ENCODE peak calls at places on chromosomes 2 and 18, in four cellular contexts. Q is tibial nerve, I is right atrium auricular region, L is left ventricle myocardium inferior. G is an unnamed sample.

GRCh38 chr2:18475884-18476283 is 84.6 kb downstream of the RDH14 start:
- DNase-seq in I (no peak), Q (no peak), L (no peak), G (no peak)

GRCh38 chr2:97660775-97661417 is 2.9 kb downstream of the ACTR1B start:
- DNase-seq in L (no peak), Q (no peak), I (no peak), G (no peak)

GRCh38 chr2:219561179-219562048 is 9.9 kb downstream of the OBSL1 start:
- DNase-seq in Q (no peak), L (no peak), I (no peak), G (no peak)

GRCh38 chr2:241141214-241141770 is 8.0 kb downstream of the PASK start:
- DNase-seq in Q (no peak), L (no peak), I (no peak), G (no peak)

GRCh38 chr2:154700142-154700541 is 1.6 kb downstream of the KCNJ3 start:
- DNase-seq in I (no peak), L (no peak), Q (no peak), G (no peak)

GRCh38 chr2:207133862-207134519 is 31.8 kb downstream of the KLF7 start:
- DNase-seq in L (peak; percentile 79), Q (peak; percentile 89), I (peak; percentile 92), G (peak; percentile 34)

GRCh38 chr2:236120829-236121228 is 47.4 kb downstream of the GBX2 start:
- DNase-seq in I (no peak), Q (no peak), L (no peak), G (no peak)

GRCh38 chr2:27489118-27489497 is 435 bp downstream of the IFT172 start:
- DNase-seq in Q (no peak), L (no peak), I (no peak), G (peak; percentile 42)

GRCh38 chr2:58939388-58939787 is 698.3 kb upstream of the FANCL start:
- DNase-seq in L (no peak), I (no peak), Q (no peak), G (no peak)

GRCh38 chr18:56423626-56424025 is 214.8 kb downstream of the TXNL1 start:
- DNase-seq in I (no peak), Q (no peak), L (no peak), G (no peak)

GRCh38 chr2:120520929-120521912 is 175.3 kb downstream of the INHBB start:
- DNase-seq in L (no peak), I (no peak), Q (peak; percentile 42), G (peak; percentile 79)

GRCh38 chr18:59056706-59057492 is 82.8 kb upstream of the SEC11C start:
- DNase-seq in I (peak; percentile 72), Q (peak; percentile 33), L (peak; percentile 59), G (peak; percentile 29)

GRCh38 chr2:68279691-68280090 is 27.4 kb upstream of the PPP3R1 start:
- DNase-seq in L (no peak), Q (no peak), I (no peak), G (no peak)

GRCh38 chr2:137096693-137097092 is 331.3 kb downstream of the THSD7B start:
- DNase-seq in Q (no peak), I (no peak), L (no peak), G (peak; percentile 10)

GRCh38 chr2:109422758-109423500 is 190.8 kb downstream of the SEPTIN10 start:
- DNase-seq in Q (no peak), L (no peak), I (no peak), G (no peak)

GRCh38 chr18:21820811-21821143 is 80.2 kb downstream of the MIB1 start:
- DNase-seq in L (no peak), I (no peak), Q (no peak), G (no peak)

GRCh38 chr2:72579595-72580180 is 246.1 kb downstream of the EXOC6B start:
- DNase-seq in L (no peak), I (no peak), Q (no peak), G (peak; percentile 77)

GRCh38 chr2:66441651-66442365 is 6.9 kb downstream of the MEIS1 start:
- DNase-seq in Q (no peak), L (no peak), I (no peak), G (peak; percentile 28)

GRCh38 chr2:237324446-237325236 is 89.3 kb downstream of the COL6A3 start:
- DNase-seq in L (no peak), Q (no peak), I (no peak), G (no peak)

GRCh38 chr2:71347517-71347916 is 15.9 kb downstream of the ZNF638 start:
- DNase-seq in L (no peak), I (no peak), Q (no peak), G (peak; percentile 28)

GRCh38 chr18:67265464-67266245 is 250.9 kb downstream of the DSEL start:
- DNase-seq in L (no peak), Q (no peak), I (no peak), G (no peak)

GRCh38 chr18:57794951-57795728 is 8.0 kb downstream of the ATP8B1 start:
- DNase-seq in L (no peak), I (no peak), Q (no peak), G (no peak)
- H3K4me1 ChIP-seq in L (peaks cover 73% of the 10 kb centered on the region), I (peaks cover 32% of the 10 kb centered on the region), Q (no peaks in the 10 kb centered on the region), G (peaks cover 17% of the 10 kb centered on the region)

GRCh38 chr2:239994086-239994485 is 31.1 kb downstream of the NDUFA10 start:
- DNase-seq in L (no peak), Q (no peak), I (no peak), G (no peak)

GRCh38 chr2:239998006-239998405 is 27.1 kb downstream of the NDUFA10 start:
- DNase-seq in I (no peak), Q (no peak), L (no peak), G (no peak)

GRCh38 chr2:239991689-239992314 is 33.3 kb downstream of the NDUFA10 start:
- DNase-seq in Q (peak; percentile 69), L (no peak), I (no peak), G (peak; percentile 32)

GRCh38 chr2:239990966-239991365 is 34.2 kb downstream of the NDUFA10 start:
- DNase-seq in Q (no peak), L (no peak), I (no peak), G (no peak)

GRCh38 chr2:239993291-239993690 is 31.9 kb downstream of the NDUFA10 start:
- DNase-seq in Q (no peak), I (no peak), L (no peak), G (no peak)
- H3K36me3 ChIP-seq in Q (peaks cover 68% of the 10 kb centered on the region), I (peaks cover 36% of the 10 kb centered on the region), L (peaks cover 52% of the 10 kb centered on the region), G (peaks cover 28% of the 10 kb centered on the region)

GRCh38 chr2:76178610-76179009 is 467.9 kb upstream of the GCFC2 start:
- DNase-seq in I (no peak), L (no peak), Q (no peak), G (no peak)
- H3K9me3 ChIP-seq in I (peaks cover 34% of the 10 kb centered on the region), L (peaks cover 70% of the 10 kb centered on the region), Q (no peaks in the 10 kb centered on the region), G (no peaks in the 10 kb centered on the region)

DNA sequence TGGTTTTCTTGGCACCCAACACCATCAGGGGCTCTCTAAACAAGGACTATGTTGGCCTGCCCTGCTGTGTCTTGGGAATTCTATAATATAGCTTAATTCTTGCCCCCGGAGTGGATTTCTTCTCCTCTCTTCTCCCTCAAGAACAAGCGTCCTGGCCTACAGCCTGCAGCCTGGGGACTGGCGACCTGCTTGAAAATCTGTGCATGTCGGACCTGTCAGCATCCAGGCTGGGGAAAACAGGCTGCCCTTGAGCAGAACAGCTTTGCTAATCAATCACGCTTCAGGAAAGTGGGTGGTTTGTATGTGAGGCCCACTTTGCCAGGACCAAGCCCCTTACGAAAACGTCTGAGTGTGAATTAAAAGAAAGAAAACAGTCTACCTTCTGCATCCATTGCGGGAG is 116.8 kb downstream of the BCL2 start:
- DNase-seq in I (no peak), Q (no peak), L (no peak), G (no peak)
- H3K4me1 ChIP-seq in I (peaks cover 4% of the 10 kb centered on the region), Q (no peaks in the 10 kb centered on the region), L (peaks cover 10% of the 10 kb centered on the region), G (peaks cover under 1% of the 10 kb centered on the region)

DNA sequence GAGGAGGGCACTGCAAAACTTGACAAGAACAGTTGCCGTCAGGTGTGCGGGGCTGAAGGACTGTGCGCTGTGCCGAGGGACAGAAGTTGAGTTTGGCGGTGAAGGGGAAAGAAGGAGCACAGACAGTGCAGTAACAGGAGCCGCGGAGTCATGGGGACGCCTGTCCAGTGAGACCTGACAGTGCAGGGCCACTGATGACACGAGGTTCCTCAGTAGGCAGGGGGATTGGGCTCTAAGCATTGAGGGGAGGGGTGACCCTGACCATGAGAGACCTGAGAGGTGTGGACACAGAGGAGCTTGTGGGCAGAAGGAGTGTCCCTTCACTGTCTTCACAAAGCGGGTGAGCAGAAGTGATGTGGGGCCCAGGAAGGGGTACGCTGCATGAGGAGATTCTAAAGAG is 104.8 kb downstream of the MTCL1 start:
- DNase-seq in I (no peak), Q (no peak), L (no peak), G (no peak)
- H3K36me3 ChIP-seq in I (no peaks in the 10 kb centered on the region), Q (peaks cover 20% of the 10 kb centered on the region), L (no peaks in the 10 kb centered on the region), G (peaks cover 4% of the 10 kb centered on the region)

DNA sequence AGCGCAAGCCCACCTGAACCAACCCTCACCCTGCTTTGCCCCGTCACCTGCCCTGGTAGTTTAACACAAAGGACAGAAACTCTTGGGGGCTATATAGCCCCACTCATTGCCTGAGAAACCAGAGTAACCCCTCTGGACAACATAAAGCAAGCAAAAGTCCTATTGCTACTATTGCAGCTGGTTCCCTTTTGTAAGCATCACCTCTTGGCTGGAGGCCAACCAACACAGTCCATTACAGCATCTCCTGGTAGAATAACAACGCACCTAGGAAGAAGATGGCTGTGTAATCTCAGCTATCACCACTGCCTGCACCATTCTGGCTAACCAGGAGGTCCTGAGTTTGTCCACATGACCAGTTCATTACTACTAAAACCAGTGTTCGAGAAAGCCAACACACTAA is 36.4 kb downstream of the FLACC1 start:
- DNase-seq in I (no peak), Q (no peak), L (no peak), G (no peak)
- H3K9me3 ChIP-seq in I (peaks cover 28% of the 10 kb centered on the region), Q (no peaks in the 10 kb centered on the region), L (peaks cover 49% of the 10 kb centered on the region), G (no peaks in the 10 kb centered on the region)

G was measured in HAP-1.